ENCODE peak calls at places on chromosomes 6 and 20, in five cellular contexts. K is fibroblast of mammary gland; J is kidney; I is ovary; R is CD8-positive, alpha-beta T cell. G is an unnamed sample.

GRCh38 chr6:99761701-99762100 is 155.1 kb downstream of the PRDM13 start:
- DNase-seq in R (no peak), K (no peak), J (no peak), I (no peak), G (no peak)

GRCh38 chr6:14696367-14696766 is 549.5 kb upstream of the JARID2 start:
- DNase-seq in I (no peak), K (no peak), R (no peak), J (no peak), G (no peak)

GRCh38 chr6:98094696-98095095 is 739.7 kb upstream of the POU3F2 start:
- DNase-seq in J (no peak), K (no peak), R (no peak), I (no peak), G (no peak)

GRCh38 chr6:56235245-56235644 is 12.1 kb downstream of the COL21A1 start:
- DNase-seq in R (no peak), J (no peak), K (peak), I (no peak), G (no peak)

GRCh38 chr6:134400941-134401340 is 83.0 kb upstream of the SGK1 start:
- DNase-seq in K (no peak), J (no peak), R (no peak), I (no peak), G (no peak)

GRCh38 chr6:144659202-144659731 is 374.1 kb downstream of the UTRN start:
- DNase-seq in R (no peak), I (peak), K (peak), J (no peak), G (peak)

GRCh38 chr20:22797103-22797502 is 212.7 kb upstream of the FOXA2 start:
- DNase-seq in I (no peak), R (no peak), J (no peak), K (no peak), G (no peak)

GRCh38 chr6:8218861-8219260 is 116.5 kb upstream of the EEF1E1 start:
- DNase-seq in K (no peak), I (no peak), R (no peak), J (no peak), G (no peak)

GRCh38 chr6:119142051-119142450 is 63.6 kb upstream of the FAM184A start:
- DNase-seq in K (peak), R (no peak), J (no peak), I (no peak), G (no peak)

GRCh38 chr6:20182926-20183521 is 29.2 kb downstream of the MBOAT1 start:
- DNase-seq in K (no peak), J (peak), R (no peak), I (no peak), G (no peak)

GRCh38 chr20:3352203-3352602 is 55.3 kb downstream of the DNAAF9 start:
- DNase-seq in K (no peak), I (no peak), J (no peak), R (no peak), G (no peak)

GRCh38 chr20:44166477-44166876 is 20.5 kb downstream of the JPH2 start:
- DNase-seq in J (no peak), K (peak), R (no peak), I (no peak), G (no peak)

GRCh38 chr6:121666809-121667208 is 231.4 kb downstream of the GJA1 start:
- DNase-seq in I (no peak), K (peak), J (no peak), R (no peak), G (no peak)

GRCh38 chr6:147752686-147753418 is 244.4 kb downstream of the SAMD5 start:
- DNase-seq in J (no peak), R (no peak), K (no peak), I (no peak), G (no peak)

GRCh38 chr20:16477632-16478031 is 95.6 kb downstream of the KIF16B start:
- DNase-seq in R (no peak), K (peak), I (no peak), J (no peak), G (no peak)

GRCh38 chr6:150238857-150239407 is 96.1 kb downstream of the PPP1R14C start:
- DNase-seq in J (no peak), K (no peak), I (no peak), R (no peak), G (no peak)

GRCh38 chr6:112781236-112781635 is 434.1 kb downstream of the RFPL4B start:
- DNase-seq in I (no peak), K (peak), J (no peak), R (no peak), G (no peak)

GRCh38 chr6:48067148-48067709 is 43.8 kb downstream of the PTCHD4 start:
- DNase-seq in I (no peak), R (no peak), J (no peak), K (no peak), G (no peak)

GRCh38 chr6:12266571-12266970 is 23.6 kb upstream of the EDN1 start:
- DNase-seq in R (no peak), I (no peak), J (no peak), K (peak), G (peak)

GRCh38 chr20:51306521-51307358 is 235.8 kb downstream of the NFATC2 start:
- DNase-seq in R (peak), I (peak), K (peak), J (peak), G (peak)

GRCh38 chr20:1185781-1186334 is 1.1 kb upstream of the TMEM74B start:
- DNase-seq in J (no peak), K (peak), I (no peak), R (no peak), G (peak)

GRCh38 chr6:2448826-2449571 is 203.6 kb upstream of the GMDS start:
- DNase-seq in J (no peak), R (no peak), I (no peak), K (peak), G (peak)

GRCh38 chr6:1527098-1527497 is 82.6 kb upstream of the FOXC1 start:
- DNase-seq in R (peak), I (peak), K (peak), J (peak), G (peak)

GRCh38 chr6:125193208-125193607 is 39.6 kb downstream of the TPD52L1 start:
- DNase-seq in J (no peak), K (no peak), R (no peak), I (no peak), G (no peak)

GRCh38 chr6:76124010-76124409 is 51.5 kb upstream of the IMPG1 start:
- DNase-seq in K (no peak), J (no peak), R (no peak), I (no peak), G (no peak)

GRCh38 chr20:57048027-57048869 is 218.2 kb downstream of the BMP7 start:
- DNase-seq in R (no peak), I (no peak), K (peak), J (no peak), G (peak)

GRCh38 chr6:146422789-146423188 is 120.8 kb upstream of the RAB32 start:
- DNase-seq in K (no peak), R (no peak), J (no peak), I (no peak), G (no peak)

GRCh38 chr6:161151059-161151645 is 122.7 kb downstream of the AGPAT4 start:
- DNase-seq in K (no peak), R (no peak), J (no peak), I (no peak), G (no peak)

GRCh38 chr20:58084966-58085365 is 143.5 kb downstream of the ANKRD60 start:
- DNase-seq in I (no peak), K (no peak), R (no peak), J (no peak), G (no peak)

GRCh38 chr20:52959125-52959524 is 13.0 kb upstream of the TSHZ2 start:
- DNase-seq in I (no peak), R (no peak), J (no peak), K (no peak), G (no peak)

GRCh38 chr6:131914234-131914633 is 36.9 kb downstream of the CCN2 start:
- DNase-seq in R (no peak), I (no peak), K (peak), J (no peak), G (no peak)

GRCh38 chr6:13486679-13487121 is 700 bp downstream of the GFOD1 start:
- DNase-seq in R (peak), I (peak), J (peak), K (peak), G (peak)

GRCh38 chr6:135451617-135452190 is 45.8 kb downstream of the AHI1 start:
- DNase-seq in J (no peak), K (peak), I (no peak), R (no peak), G (peak)

GRCh38 chr6:113903666-113904330 is 46.7 kb downstream of the MARCKS start:
- DNase-seq in I (peak), K (peak), R (no peak), J (peak), G (no peak)

GRCh38 chr6:3841066-3841454 is 8.1 kb upstream of the FAM50B start:
- DNase-seq in K (no peak), R (no peak), I (no peak), J (no peak), G (no peak)
- H3K4me3 ChIP-seq in K (no peak), R (no peak), I (no peak), J (no peak), G (no peak)

GRCh38 chr6:21998539-21998938 is 298.3 kb downstream of the PRL start:
- DNase-seq in R (no peak), J (no peak), K (no peak), I (no peak), G (no peak)

GRCh38 chr6:21996425-21997207 is 300.2 kb downstream of the PRL start:
- DNase-seq in R (no peak), I (no peak), J (no peak), K (no peak), G (no peak)

GRCh38 chr6:21997414-21998037 is 299.3 kb downstream of the PRL start:
- DNase-seq in I (no peak), J (no peak), K (no peak), R (no peak), G (peak)

GRCh38 chr6:22001336-22002027 is 295.4 kb downstream of the PRL start:
- DNase-seq in K (no peak), J (no peak), I (no peak), R (no peak), G (no peak)

GRCh38 chr6:21999012-21999528 is 297.8 kb downstream of the PRL start:
- DNase-seq in J (no peak), R (no peak), I (no peak), K (peak), G (no peak)
- H3K4me3 ChIP-seq in J (no peak), R (no peak), I (no peak), K (no peak), G (no peak)

GRCh38 chr20:36466089-36466488 is 75.2 kb upstream of the MYL9 start:
- DNase-seq in I (no peak), R (no peak), J (no peak), K (no peak), G (no peak)

GRCh38 chr20:36467076-36467999 is 74.0 kb upstream of the MYL9 start:
- DNase-seq in R (peak), K (peak), I (peak), J (no peak), G (peak)

GRCh38 chr20:36463212-36464061 is 77.9 kb upstream of the MYL9 start:
- DNase-seq in I (no peak), J (no peak), K (no peak), R (no peak), G (no peak)

GRCh38 chr20:36462440-36463211 is 78.7 kb upstream of the MYL9 start:
- DNase-seq in R (no peak), J (peak), K (peak), I (peak), G (no peak)

GRCh38 chr20:36465109-36466080 is 75.9 kb upstream of the MYL9 start:
- DNase-seq in I (no peak), J (no peak), R (no peak), K (peak), G (no peak)
- H3K4me3 ChIP-seq in I (no peak), J (no peak), R (no peak), K (no peak), G (no peak)

GRCh38 chr6:3891889-3892288 is 42.7 kb downstream of the FAM50B start:
- DNase-seq in I (no peak), J (no peak), R (no peak), K (no peak), G (no peak)
- H3K4me3 ChIP-seq in I (no peak), J (no peak), R (no peak), K (no peak), G (no peak)

DNA sequence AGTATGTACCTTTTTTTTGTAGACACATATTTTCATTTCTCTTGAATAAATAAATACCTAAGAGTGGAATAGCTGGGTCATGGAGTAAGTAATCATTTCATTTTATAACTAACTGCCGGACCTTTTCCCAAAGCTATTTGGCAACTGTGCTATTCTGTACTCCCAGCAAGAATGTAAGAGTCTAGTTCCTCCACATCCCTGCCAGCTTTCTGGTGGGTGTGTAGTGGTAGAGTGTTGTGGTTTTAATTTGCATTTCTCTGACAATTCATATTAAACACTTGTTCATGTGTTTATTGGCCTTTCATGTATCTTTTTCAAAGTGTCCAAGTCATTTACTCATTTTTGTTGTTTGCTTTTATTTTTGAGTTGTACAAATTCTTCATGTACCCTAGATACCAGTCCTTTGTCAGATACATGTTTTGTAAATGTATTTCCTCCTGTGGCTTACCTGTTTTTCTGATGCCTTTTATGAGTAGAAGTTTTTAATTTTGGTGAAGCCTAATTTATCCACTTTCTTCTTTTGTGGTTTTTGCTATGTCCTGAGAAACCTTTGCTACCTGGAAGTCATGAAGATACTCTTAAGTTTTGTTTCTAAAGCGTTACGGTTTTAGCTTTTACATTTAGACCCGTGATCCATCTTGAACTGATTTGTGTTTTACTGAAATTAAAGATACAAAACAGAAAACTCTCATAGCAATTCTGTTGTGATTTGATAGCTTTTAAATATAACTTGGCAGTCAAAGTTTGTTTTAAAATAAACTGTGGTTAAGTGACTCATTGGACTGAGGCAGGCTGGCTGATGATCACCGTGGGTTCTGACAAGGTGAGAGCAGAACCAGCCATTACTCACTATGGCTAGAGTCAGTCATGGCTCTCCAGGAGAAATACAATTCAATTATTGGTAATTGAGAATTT is 7.9 kb downstream of the MYLIP start:
- DNase-seq in R (no peak), K (peak), J (no peak), I (no peak), G (no peak)
- H3K4me3 ChIP-seq in R (peak), K (no peak), J (peak), I (no peak), G (no peak)

GRCh38 chr6:46655803-46656202 is 3.0 kb downstream of the SLC25A27 start:
- DNase-seq in I (no peak), J (no peak), K (no peak), R (no peak), G (peak)

GRCh38 chr6:46652232-46652602 is 401 bp downstream of the CYP39A1 start:
- DNase-seq in I (no peak), R (no peak), J (no peak), K (no peak), G (no peak)

GRCh38 chr6:46651766-46652165 is 852 bp downstream of the CYP39A1 start:
- DNase-seq in J (no peak), I (no peak), R (no peak), K (no peak), G (no peak)

GRCh38 chr6:46652603-46653438 is at the start of the genes CYP39A1 and SLC25A27:
- DNase-seq in R (peak), I (peak), K (peak), J (peak), G (peak)

GRCh38 chr6:46653439-46653942 is 716 bp downstream of the SLC25A27 start:
- DNase-seq in R (no peak), K (peak), I (no peak), J (no peak), G (no peak)
- H3K4me3 ChIP-seq in R (peak), K (peak), I (peak), J (peak), G (peak)

DNA sequence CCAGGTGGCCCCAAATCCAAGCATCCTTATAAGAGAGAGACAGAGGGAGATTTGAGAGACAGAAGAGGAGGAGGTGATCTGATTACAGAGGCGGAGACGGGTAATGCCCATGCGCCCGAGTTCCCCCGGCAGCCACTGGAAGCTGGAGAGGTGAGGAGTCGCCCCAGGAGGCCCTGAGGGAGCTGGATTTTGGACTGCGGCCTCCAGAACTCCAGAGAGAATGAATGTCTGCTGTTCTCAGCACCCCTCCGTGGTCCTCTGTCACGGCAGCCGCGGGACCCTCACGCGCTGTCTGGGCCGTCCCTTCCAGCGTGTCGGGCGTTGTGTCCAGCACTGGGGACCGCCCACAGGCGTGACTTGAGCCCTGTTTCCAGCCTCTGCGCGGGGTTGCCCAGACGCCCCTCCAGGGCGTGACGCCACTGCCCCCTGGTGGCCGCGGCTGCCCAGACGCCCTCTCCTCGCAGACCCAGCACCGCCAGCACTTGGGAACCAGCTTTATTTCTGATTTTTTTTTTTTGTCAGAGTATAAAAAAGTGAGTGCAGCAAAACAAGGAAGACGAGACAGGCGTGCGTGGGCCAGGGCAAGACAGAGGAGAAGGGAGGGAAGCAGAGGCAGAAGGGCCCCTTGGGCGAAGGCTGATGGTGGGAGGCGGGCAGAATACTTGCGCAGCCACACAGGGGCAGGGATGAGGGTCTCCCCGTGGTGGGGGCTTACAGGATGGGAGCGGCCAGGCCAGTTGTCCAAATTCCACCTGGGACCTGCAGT is 4.1 kb upstream of the ZNF512B start:
- DNase-seq in R (peak), K (peak), I (peak), J (peak), G (no peak)
- H3K4me3 ChIP-seq in R (no peak), K (peak), I (peak), J (peak), G (no peak)

GRCh38 chr20:19734811-19735210 is 23.2 kb upstream of the RIN2 start:
- DNase-seq in K (no peak), I (no peak), J (no peak), R (no peak), G (no peak)

GRCh38 chr20:19738936-19739335 is 19.1 kb upstream of the RIN2 start:
- DNase-seq in K (peak), J (no peak), I (no peak), R (no peak), G (no peak)

GRCh38 chr20:19739351-19739750 is 18.7 kb upstream of the RIN2 start:
- DNase-seq in K (no peak), R (no peak), I (no peak), J (no peak), G (no peak)

GRCh38 chr20:19737025-19737424 is 21.0 kb upstream of the RIN2 start:
- DNase-seq in R (no peak), J (no peak), K (peak), I (no peak), G (no peak)

DNA sequence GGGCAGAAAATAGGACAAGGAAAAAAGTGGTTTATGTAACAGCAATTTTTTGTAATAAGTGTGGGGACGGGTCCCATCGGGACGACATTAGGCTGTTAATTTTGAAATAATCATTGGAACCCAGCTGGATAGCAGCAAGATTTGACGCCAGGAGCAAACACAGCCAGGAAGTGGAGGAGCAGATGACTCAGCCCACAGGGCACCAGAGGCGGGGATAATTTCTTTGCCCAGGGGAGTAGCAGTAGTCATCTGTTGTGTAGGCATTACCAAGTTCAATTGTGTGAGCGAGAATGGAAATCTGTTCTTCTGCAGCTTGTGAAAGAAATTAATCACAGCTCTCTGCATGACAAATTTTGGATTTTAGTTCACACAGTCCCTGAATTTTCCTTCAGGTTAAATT is 22.6 kb upstream of the RIN2 start:
- DNase-seq in K (peak), J (peak), I (peak), R (no peak), G (no peak)
- H3K4me3 ChIP-seq in K (no peak), J (no peak), I (no peak), R (no peak), G (no peak)

GRCh38 chr6:38215225-38215624 is 395.7 kb downstream of the ZFAND3 start:
- DNase-seq in I (no peak), J (no peak), R (no peak), K (no peak), G (no peak)

GRCh38 chr6:38212116-38212515 is 392.6 kb downstream of the ZFAND3 start:
- DNase-seq in K (no peak), J (no peak), I (no peak), R (no peak), G (no peak)

GRCh38 chr6:38212579-38212978 is 393.1 kb downstream of the ZFAND3 start:
- DNase-seq in I (peak), R (no peak), K (no peak), J (no peak), G (peak)

GRCh38 chr6:38214159-38214558 is 394.6 kb downstream of the ZFAND3 start:
- DNase-seq in R (no peak), K (no peak), I (no peak), J (no peak), G (no peak)

DNA sequence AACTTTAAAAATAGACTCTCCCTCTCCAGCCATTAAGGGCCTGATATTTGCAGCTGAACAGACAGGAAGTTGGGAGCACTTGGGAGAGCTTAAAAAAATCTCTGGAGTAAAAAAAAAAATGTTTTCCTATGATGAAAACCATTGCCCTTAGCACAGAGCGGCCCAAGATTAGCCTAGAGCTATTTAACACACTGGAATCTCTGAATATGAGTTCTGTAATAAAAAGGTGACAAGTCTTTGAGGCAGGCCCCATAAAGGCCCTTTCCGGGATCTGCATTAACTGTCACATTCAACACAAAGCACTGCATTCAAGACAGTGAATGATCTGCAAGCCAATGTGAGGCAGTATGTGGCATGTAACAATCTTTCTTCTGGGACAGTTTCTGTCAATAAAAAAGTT is 393.7 kb downstream of the ZFAND3 start:
- DNase-seq in R (no peak), I (no peak), K (no peak), J (no peak), G (no peak)
- H3K4me3 ChIP-seq in R (no peak), I (no peak), K (no peak), J (no peak), G (no peak)